ENCODE peak calls at places on chromosomes 6 and 20, in five cellular contexts. One of them, this sample, is unnamed.

GRCh38 chr6:32472781-32473377 is 33.2 kb downstream of the HLA-DRA start:
- DNase-seq in cardiac muscle cell: no peak
- DNase-seq in choroid plexus epithelial cell: no peak
- DNase-seq in mammary epithelial cell: no peak
- DNase-seq in thoracic aorta: no peak
- DNase-seq in this sample: no peak

GRCh38 chr20:21503345-21503744 is 10.5 kb downstream of the NKX2-2 start:
- DNase-seq in cardiac muscle cell: peak; percentile 37
- DNase-seq in choroid plexus epithelial cell: peak; percentile 28
- DNase-seq in mammary epithelial cell: peak; percentile 74
- DNase-seq in thoracic aorta: no peak
- DNase-seq in this sample: no peak

GRCh38 chr6:51322505-51322904 is 503.8 kb downstream of the TFAP2B start:
- DNase-seq in cardiac muscle cell: no peak
- DNase-seq in choroid plexus epithelial cell: peak; percentile 4
- DNase-seq in mammary epithelial cell: no peak
- DNase-seq in thoracic aorta: no peak
- DNase-seq in this sample: no peak

GRCh38 chr6:105318660-105319059 is 84.2 kb downstream of the PREP start:
- DNase-seq in cardiac muscle cell: peak; percentile 50
- DNase-seq in choroid plexus epithelial cell: peak; percentile 59
- DNase-seq in mammary epithelial cell: peak; percentile 85
- DNase-seq in thoracic aorta: no peak
- DNase-seq in this sample: no peak

GRCh38 chr6:170443151-170443662 is 109.9 kb downstream of the PSMB1 start:
- DNase-seq in cardiac muscle cell: no peak
- DNase-seq in choroid plexus epithelial cell: no peak
- DNase-seq in mammary epithelial cell: no peak
- DNase-seq in thoracic aorta: no peak
- DNase-seq in this sample: no peak

GRCh38 chr6:129730477-129731165 is 20.6 kb upstream of the ARHGAP18 start:
- DNase-seq in cardiac muscle cell: peak; percentile 48
- DNase-seq in choroid plexus epithelial cell: peak; percentile 69
- DNase-seq in mammary epithelial cell: no peak
- DNase-seq in thoracic aorta: no peak
- DNase-seq in this sample: no peak

GRCh38 chr6:14748679-14749078 is 497.2 kb upstream of the JARID2 start:
- DNase-seq in cardiac muscle cell: no peak
- DNase-seq in choroid plexus epithelial cell: no peak
- DNase-seq in mammary epithelial cell: no peak
- DNase-seq in thoracic aorta: no peak
- DNase-seq in this sample: no peak

GRCh38 chr20:24686156-24686555 is 216.7 kb downstream of the SYNDIG1 start:
- DNase-seq in cardiac muscle cell: no peak
- DNase-seq in choroid plexus epithelial cell: no peak
- DNase-seq in mammary epithelial cell: no peak
- DNase-seq in thoracic aorta: no peak
- DNase-seq in this sample: no peak

GRCh38 chr6:46867411-46867810 is 54.3 kb downstream of the ADGRF5 start:
- DNase-seq in cardiac muscle cell: no peak
- DNase-seq in choroid plexus epithelial cell: no peak
- DNase-seq in mammary epithelial cell: peak; percentile 48
- DNase-seq in thoracic aorta: no peak
- DNase-seq in this sample: no peak

GRCh38 chr6:16345449-16346330 is 107.3 kb downstream of the GMPR start:
- DNase-seq in cardiac muscle cell: peak; percentile 64
- DNase-seq in choroid plexus epithelial cell: peak; percentile 73
- DNase-seq in mammary epithelial cell: peak; percentile 82
- DNase-seq in thoracic aorta: no peak
- DNase-seq in this sample: no peak

GRCh38 chr6:10769419-10769818 is 21.8 kb downstream of the TMEM14B start:
- DNase-seq in cardiac muscle cell: no peak
- DNase-seq in choroid plexus epithelial cell: no peak
- DNase-seq in mammary epithelial cell: no peak
- DNase-seq in thoracic aorta: no peak
- DNase-seq in this sample: no peak

GRCh38 chr6:43833223-43833995 is 63.4 kb downstream of the VEGFA start:
- DNase-seq in cardiac muscle cell: no peak
- DNase-seq in choroid plexus epithelial cell: no peak
- DNase-seq in mammary epithelial cell: no peak
- DNase-seq in thoracic aorta: no peak
- DNase-seq in this sample: no peak

GRCh38 chr6:130935978-130936377 is 108.8 kb downstream of the SMLR1 start:
- DNase-seq in cardiac muscle cell: no peak
- DNase-seq in choroid plexus epithelial cell: no peak
- DNase-seq in mammary epithelial cell: no peak
- DNase-seq in thoracic aorta: no peak
- DNase-seq in this sample: no peak

GRCh38 chr6:126335210-126335609 is 4.7 kb upstream of the CENPW start:
- DNase-seq in cardiac muscle cell: no peak
- DNase-seq in choroid plexus epithelial cell: peak; percentile 4
- DNase-seq in mammary epithelial cell: no peak
- DNase-seq in thoracic aorta: no peak
- DNase-seq in this sample: no peak
- TF ChIP-seq CTCF in cardiac muscle cell: peak; percentile 5
- TF ChIP-seq CTCF in choroid plexus epithelial cell: peak; percentile 39
- TF ChIP-seq CTCF in mammary epithelial cell: no peak
- TF ChIP-seq CTCF in thoracic aorta: no peak
- TF ChIP-seq CTCF in this sample: no peak

GRCh38 chr6:41021832-41022231 is 17.2 kb downstream of the UNC5CL start:
- DNase-seq in cardiac muscle cell: peak; percentile 40
- DNase-seq in choroid plexus epithelial cell: peak; percentile 65
- DNase-seq in mammary epithelial cell: peak; percentile 70
- DNase-seq in thoracic aorta: no peak
- DNase-seq in this sample: no peak
- TF ChIP-seq CTCF in cardiac muscle cell: peak; percentile 6
- TF ChIP-seq CTCF in choroid plexus epithelial cell: peak; percentile 50
- TF ChIP-seq CTCF in mammary epithelial cell: peak; percentile 7
- TF ChIP-seq CTCF in thoracic aorta: no peak
- TF ChIP-seq CTCF in this sample: no peak

DNA sequence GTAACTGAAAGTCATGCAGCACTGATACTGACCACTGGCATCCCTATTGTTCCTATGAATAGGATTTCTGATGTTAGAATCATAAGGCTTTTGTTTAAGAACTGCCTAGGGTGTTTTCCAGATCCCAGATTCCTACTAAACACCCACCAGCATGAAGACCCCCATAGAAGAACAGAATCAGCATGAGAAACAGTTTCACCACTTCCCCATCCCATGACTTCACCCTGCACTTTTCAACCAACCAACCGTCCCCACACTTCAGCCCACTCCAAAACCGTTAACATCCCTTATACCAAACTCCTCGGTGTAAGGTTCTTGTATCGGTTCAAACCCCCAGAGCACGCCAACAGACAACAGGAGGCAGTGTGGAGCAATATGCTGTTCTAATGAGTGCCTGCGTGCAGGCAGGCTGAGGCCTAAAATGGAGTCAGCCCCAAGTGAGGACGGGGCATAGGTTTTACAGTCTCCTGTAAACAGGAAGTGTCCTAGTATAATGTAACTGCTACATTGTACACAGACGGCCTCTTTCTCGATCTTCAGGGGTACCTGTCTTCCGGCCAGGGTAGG is 11.4 kb upstream of the SSTR4 start:
- DNase-seq in cardiac muscle cell: no peak
- DNase-seq in choroid plexus epithelial cell: no peak
- DNase-seq in mammary epithelial cell: no peak
- DNase-seq in thoracic aorta: no peak
- DNase-seq in this sample: no peak
- TF ChIP-seq CTCF in cardiac muscle cell: no peak
- TF ChIP-seq CTCF in choroid plexus epithelial cell: no peak
- TF ChIP-seq CTCF in mammary epithelial cell: no peak
- TF ChIP-seq CTCF in thoracic aorta: no peak
- TF ChIP-seq CTCF in this sample: no peak

GRCh38 chr6:167502471-167502870 is 177.6 kb downstream of the TTLL2 start:
- DNase-seq in cardiac muscle cell: no peak
- DNase-seq in choroid plexus epithelial cell: no peak
- DNase-seq in mammary epithelial cell: no peak
- DNase-seq in thoracic aorta: no peak
- DNase-seq in this sample: no peak

GRCh38 chr6:167504412-167504961 is 179.6 kb downstream of the TTLL2 start:
- DNase-seq in cardiac muscle cell: no peak
- DNase-seq in choroid plexus epithelial cell: no peak
- DNase-seq in mammary epithelial cell: no peak
- DNase-seq in thoracic aorta: no peak
- DNase-seq in this sample: no peak

GRCh38 chr6:167500961-167501360 is 176.1 kb downstream of the TTLL2 start:
- DNase-seq in cardiac muscle cell: no peak
- DNase-seq in choroid plexus epithelial cell: no peak
- DNase-seq in mammary epithelial cell: no peak
- DNase-seq in thoracic aorta: no peak
- DNase-seq in this sample: no peak

GRCh38 chr6:167499161-167499660 is 174.3 kb downstream of the TTLL2 start:
- DNase-seq in cardiac muscle cell: no peak
- DNase-seq in choroid plexus epithelial cell: no peak
- DNase-seq in mammary epithelial cell: no peak
- DNase-seq in thoracic aorta: no peak
- DNase-seq in this sample: no peak

DNA sequence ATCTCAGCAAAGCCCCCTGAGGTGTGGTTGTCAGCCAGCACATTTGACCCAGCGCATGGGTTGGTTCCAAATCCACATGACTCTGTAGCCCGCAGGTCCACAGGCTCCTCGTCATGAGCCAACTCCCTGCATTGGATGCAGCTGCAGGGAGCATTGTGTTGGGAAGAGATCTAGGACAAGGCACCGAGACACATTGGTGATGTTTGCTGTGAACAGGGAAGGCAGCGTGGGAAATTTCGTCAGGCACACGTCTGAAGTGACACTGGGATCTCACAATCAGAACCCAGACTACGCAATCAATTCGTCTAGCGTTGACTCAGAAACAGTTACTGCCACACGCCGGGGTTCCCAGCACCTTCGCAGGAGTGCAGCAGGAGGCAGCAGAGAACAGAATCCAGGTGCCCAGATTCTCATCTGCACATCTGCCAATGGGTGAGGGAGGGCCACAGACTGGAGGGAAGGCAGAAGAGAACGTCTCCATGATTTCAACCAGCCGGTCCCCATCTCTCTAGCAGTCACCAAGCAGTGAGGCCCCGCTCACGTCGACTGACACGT is 177.0 kb downstream of the TTLL2 start:
- DNase-seq in cardiac muscle cell: peak; percentile 29
- DNase-seq in choroid plexus epithelial cell: peak; percentile 24
- DNase-seq in mammary epithelial cell: no peak
- DNase-seq in thoracic aorta: no peak
- DNase-seq in this sample: no peak
- TF ChIP-seq CTCF in cardiac muscle cell: peak; percentile 31
- TF ChIP-seq CTCF in choroid plexus epithelial cell: peak; percentile 48
- TF ChIP-seq CTCF in mammary epithelial cell: no peak
- TF ChIP-seq CTCF in thoracic aorta: no peak
- TF ChIP-seq CTCF in this sample: peak; percentile 11

GRCh38 chr20:235891-236290 is 8.8 kb downstream of the DEFB129 start:
- DNase-seq in cardiac muscle cell: peak; percentile 19
- DNase-seq in choroid plexus epithelial cell: peak; percentile 13
- DNase-seq in mammary epithelial cell: peak; percentile 69
- DNase-seq in thoracic aorta: no peak
- DNase-seq in this sample: no peak
- TF ChIP-seq CTCF in cardiac muscle cell: peak; percentile 23
- TF ChIP-seq CTCF in choroid plexus epithelial cell: peak; percentile 6
- TF ChIP-seq CTCF in mammary epithelial cell: peak; percentile 40
- TF ChIP-seq CTCF in thoracic aorta: no peak
- TF ChIP-seq CTCF in this sample: peak; percentile 28

GRCh38 chr6:5671604-5672559 is 334.8 kb downstream of the NRN1 start:
- DNase-seq in cardiac muscle cell: no peak
- DNase-seq in choroid plexus epithelial cell: no peak
- DNase-seq in mammary epithelial cell: no peak
- DNase-seq in thoracic aorta: no peak
- DNase-seq in this sample: no peak
- TF ChIP-seq CTCF in cardiac muscle cell: no peak
- TF ChIP-seq CTCF in choroid plexus epithelial cell: peak; percentile 4
- TF ChIP-seq CTCF in mammary epithelial cell: no peak
- TF ChIP-seq CTCF in thoracic aorta: no peak
- TF ChIP-seq CTCF in this sample: no peak

GRCh38 chr6:3206339-3207015 is 21.0 kb downstream of the TUBB2B start:
- DNase-seq in cardiac muscle cell: no peak
- DNase-seq in choroid plexus epithelial cell: no peak
- DNase-seq in mammary epithelial cell: no peak
- DNase-seq in thoracic aorta: no peak
- DNase-seq in this sample: no peak
- TF ChIP-seq CTCF in cardiac muscle cell: peak; percentile 12
- TF ChIP-seq CTCF in choroid plexus epithelial cell: no peak
- TF ChIP-seq CTCF in mammary epithelial cell: no peak
- TF ChIP-seq CTCF in thoracic aorta: no peak
- TF ChIP-seq CTCF in this sample: no peak

GRCh38 chr6:156416392-156416791 is 360.8 kb upstream of the ARID1B start:
- DNase-seq in cardiac muscle cell: no peak
- DNase-seq in choroid plexus epithelial cell: peak; percentile 30
- DNase-seq in mammary epithelial cell: no peak
- DNase-seq in thoracic aorta: no peak
- DNase-seq in this sample: no peak
- TF ChIP-seq CTCF in cardiac muscle cell: no peak
- TF ChIP-seq CTCF in choroid plexus epithelial cell: peak; percentile 36
- TF ChIP-seq CTCF in mammary epithelial cell: no peak
- TF ChIP-seq CTCF in thoracic aorta: no peak
- TF ChIP-seq CTCF in this sample: no peak

GRCh38 chr6:86707545-86708120 is 229.7 kb upstream of the HTR1E start:
- DNase-seq in cardiac muscle cell: no peak
- DNase-seq in choroid plexus epithelial cell: no peak
- DNase-seq in mammary epithelial cell: no peak
- DNase-seq in thoracic aorta: no peak
- DNase-seq in this sample: no peak

GRCh38 chr6:86712039-86712438 is 225.3 kb upstream of the HTR1E start:
- DNase-seq in cardiac muscle cell: no peak
- DNase-seq in choroid plexus epithelial cell: no peak
- DNase-seq in mammary epithelial cell: no peak
- DNase-seq in thoracic aorta: no peak
- DNase-seq in this sample: no peak

GRCh38 chr6:86706449-86706848 is 230.9 kb upstream of the HTR1E start:
- DNase-seq in cardiac muscle cell: no peak
- DNase-seq in choroid plexus epithelial cell: no peak
- DNase-seq in mammary epithelial cell: no peak
- DNase-seq in thoracic aorta: no peak
- DNase-seq in this sample: no peak
- TF ChIP-seq CTCF in cardiac muscle cell: no peak
- TF ChIP-seq CTCF in choroid plexus epithelial cell: no peak
- TF ChIP-seq CTCF in mammary epithelial cell: no peak
- TF ChIP-seq CTCF in thoracic aorta: no peak
- TF ChIP-seq CTCF in this sample: no peak

This sample was measured in D721Med.